ENCODE peak calls at places on chromosome 18, in eight cellular contexts. T is Panc1, U is HCT116, H is GM12878, R is HepG2, E is upper lobe of left lung, D is K562, M is GM23338. S is an unnamed sample. For H3K4me1, the result is how much of the 10 kb centered on the place peaks cover.

GRCh38 chr18:44393406-44393805 is 287.3 kb upstream of the SETBP1 start:
- ATAC-seq in M (no peak), D (no peak), T (no peak), U (no peak), E (no peak), H (no peak), R (no peak), S (no peak)

GRCh38 chr18:58057291-58057965 is 13.4 kb downstream of the NEDD4L start:
- ATAC-seq in H (no peak), R (no peak), U (no peak), D (no peak), E (no peak), M (no peak), T (no peak), S (no peak)

GRCh38 chr18:10604178-10604577 is 78.4 kb downstream of the NAPG start:
- ATAC-seq in M (no peak), D (no peak), R (no peak), T (no peak), H (peak), U (no peak), E (no peak), S (no peak)

GRCh38 chr18:61574665-61575064 is 241.4 kb downstream of the CDH20 start:
- ATAC-seq in U (no peak), H (no peak), M (no peak), T (no peak), D (no peak), R (no peak), E (no peak), S (no peak)

GRCh38 chr18:74564012-74564411 is 29.7 kb downstream of the CNDP1 start:
- ATAC-seq in T (no peak), D (no peak), M (no peak), R (no peak), E (no peak), H (no peak), U (no peak), S (no peak)

GRCh38 chr18:23682472-23682871 is 6.8 kb upstream of the LAMA3 start:
- ATAC-seq in M (no peak), E (no peak), H (peak), R (no peak), T (no peak), U (no peak), D (no peak), S (no peak)

GRCh38 chr18:21593540-21594257 is 6.8 kb downstream of the ESCO1 start:
- ATAC-seq in U (peak), T (peak), M (no peak), D (peak), R (peak), H (peak), E (no peak), S (no peak)

GRCh38 chr18:48922203-48922800 is 28.5 kb downstream of the SMAD7 start:
- ATAC-seq in R (no peak), T (peak), E (no peak), U (no peak), H (no peak), D (no peak), M (no peak), S (no peak)

GRCh38 chr18:11767935-11768334 is 78.9 kb downstream of the GNAL start:
- ATAC-seq in U (no peak), T (no peak), R (no peak), D (no peak), H (no peak), E (no peak), M (no peak), S (no peak)

GRCh38 chr18:48902856-48903601 is 47.7 kb downstream of the SMAD7 start:
- ATAC-seq in U (peak), D (no peak), R (peak), H (no peak), E (peak), M (no peak), T (no peak), S (peak)

GRCh38 chr18:2960983-2961696 is 51.8 kb downstream of the LPIN2 start:
- ATAC-seq in T (peak), H (no peak), M (no peak), R (no peak), E (no peak), D (no peak), U (no peak), S (no peak)

GRCh38 chr18:68969027-68969426 is 171.1 kb downstream of the CCDC102B start:
- ATAC-seq in U (no peak), H (no peak), D (no peak), M (peak), R (no peak), E (no peak), T (no peak), S (no peak)

GRCh38 chr18:49472459-49472858 is 12.0 kb upstream of the DYM start:
- ATAC-seq in H (no peak), R (no peak), M (no peak), E (no peak), U (no peak), D (no peak), T (no peak), S (no peak)

GRCh38 chr18:23191952-23192662 is 56.8 kb downstream of the CABLES1 start:
- ATAC-seq in E (peak), U (no peak), H (no peak), D (no peak), R (no peak), T (no peak), M (no peak), S (no peak)

GRCh38 chr18:323253-323622 is 55.4 kb upstream of the THOC1 start:
- ATAC-seq in D (no peak), M (no peak), U (no peak), R (peak), H (no peak), E (no peak), T (no peak), S (peak)

GRCh38 chr18:31171159-31171839 is 8.6 kb upstream of the DSC1 start:
- ATAC-seq in M (no peak), H (no peak), E (no peak), D (no peak), T (no peak), U (no peak), R (no peak), S (no peak)

GRCh38 chr18:3418083-3418482 is 31.9 kb upstream of the TGIF1 start:
- ATAC-seq in H (no peak), R (no peak), U (no peak), E (no peak), M (no peak), D (peak), T (no peak), S (no peak)

GRCh38 chr18:25759111-25759510 is 331.3 kb downstream of the SS18 start:
- ATAC-seq in T (no peak), M (no peak), E (no peak), R (no peak), U (no peak), H (no peak), D (no peak), S (no peak)

GRCh38 chr18:39751926-39752325 is 2186.3 kb upstream of the CELF4 start:
- ATAC-seq in E (no peak), M (no peak), R (no peak), T (no peak), U (no peak), H (no peak), D (no peak), S (no peak)

GRCh38 chr18:21459706-21460286 is 140.7 kb downstream of the ESCO1 start:
- ATAC-seq in T (no peak), E (no peak), U (no peak), R (no peak), M (no peak), D (peak), H (peak), S (no peak)

GRCh38 chr18:35511428-35511827 is 13.7 kb upstream of the INO80C start:
- ATAC-seq in T (no peak), E (no peak), H (peak), U (no peak), D (no peak), R (no peak), M (no peak), S (no peak)

GRCh38 chr18:47970664-47971523 is 40.4 kb upstream of the SMAD2 start:
- ATAC-seq in U (no peak), H (peak), M (no peak), E (no peak), T (no peak), R (no peak), D (peak), S (no peak)

GRCh38 chr18:35282353-35282752 is 7.7 kb downstream of the ZSCAN30 start:
- ATAC-seq in U (no peak), D (no peak), M (no peak), H (no peak), R (no peak), T (no peak), E (no peak), S (no peak)

GRCh38 chr18:25136416-25137132 is 215.4 kb downstream of the ZNF521 start:
- ATAC-seq in E (no peak), R (no peak), M (no peak), U (no peak), D (peak), H (no peak), T (no peak), S (peak)

GRCh38 chr18:23573948-23574431 is 12.3 kb downstream of the NPC1 start:
- ATAC-seq in D (peak), R (no peak), U (no peak), T (no peak), H (peak), E (peak), M (peak), S (no peak)

GRCh38 chr18:58314284-58314683 is 270.3 kb downstream of the NEDD4L start:
- ATAC-seq in D (peak), U (peak), R (peak), T (peak), E (peak), M (no peak), H (no peak), S (peak)

GRCh38 chr18:10768221-10768620 is 242.4 kb downstream of the NAPG start:
- ATAC-seq in U (no peak), H (peak), E (no peak), M (no peak), T (no peak), R (no peak), D (no peak), S (no peak)

GRCh38 chr18:54229660-54230059 is 5.2 kb upstream of the MBD2 start:
- ATAC-seq in U (no peak), E (no peak), T (no peak), R (no peak), D (no peak), M (no peak), H (no peak), S (no peak)

GRCh38 chr18:38634117-38634516 is 1068.5 kb upstream of the CELF4 start:
- ATAC-seq in H (no peak), D (no peak), R (no peak), M (no peak), E (no peak), U (no peak), T (no peak), S (no peak)

GRCh38 chr18:24006731-24007308 is 7.7 kb upstream of the TTC39C start:
- ATAC-seq in T (peak), R (no peak), U (no peak), E (no peak), M (no peak), D (no peak), H (no peak), S (no peak)

GRCh38 chr18:27621236-27621890 is 436.3 kb upstream of the CHST9 start:
- ATAC-seq in U (no peak), R (no peak), M (no peak), T (no peak), H (no peak), E (no peak), D (no peak), S (no peak)

GRCh38 chr18:11981633-11982366 is 493 bp downstream of the IMPA2 start:
- ATAC-seq in E (no peak), U (peak), R (peak), D (peak), M (peak), H (peak), T (peak), S (peak)

GRCh38 chr18:23422751-23423418 is 30.2 kb upstream of the RIOK3 start:
- ATAC-seq in D (peak), E (peak), U (peak), T (no peak), H (peak), R (peak), M (no peak), S (peak)

GRCh38 chr18:28126768-28127167 is 50.2 kb downstream of the CDH2 start:
- ATAC-seq in R (no peak), T (no peak), U (no peak), H (no peak), M (no peak), E (no peak), D (no peak), S (no peak)

GRCh38 chr18:35525795-35526475 is 28.2 kb upstream of the INO80C start:
- ATAC-seq in R (peak), D (peak), H (no peak), T (no peak), E (peak), M (peak), U (no peak), S (peak)

GRCh38 chr18:48227206-48227605 is 182.0 kb downstream of the ZBTB7C start:
- ATAC-seq in D (no peak), M (no peak), T (no peak), U (no peak), R (no peak), E (no peak), H (no peak), S (no peak)

GRCh38 chr18:1078301-1078700 is 173.6 kb downstream of the ADCYAP1 start:
- ATAC-seq in E (no peak), H (no peak), U (no peak), M (peak), D (no peak), R (no peak), T (no peak), S (no peak)

GRCh38 chr18:22930089-22930713 is 2.9 kb upstream of the RBBP8 start:
- ATAC-seq in T (peak), U (peak), H (peak), D (peak), R (peak), M (peak), E (peak), S (no peak)

GRCh38 chr18:8238507-8238906 is 370.7 kb upstream of the RAB12 start:
- ATAC-seq in T (no peak), H (no peak), U (no peak), E (no peak), D (no peak), R (peak), M (no peak), S (no peak)

GRCh38 chr18:8242306-8242705 is 366.9 kb upstream of the RAB12 start:
- ATAC-seq in H (no peak), D (no peak), U (no peak), T (no peak), R (no peak), M (no peak), E (no peak), S (no peak)

GRCh38 chr18:8247700-8248099 is 361.5 kb upstream of the RAB12 start:
- ATAC-seq in U (no peak), D (no peak), T (no peak), H (no peak), E (no peak), R (no peak), M (peak), S (no peak)

GRCh38 chr18:8235916-8236315 is 373.3 kb upstream of the RAB12 start:
- ATAC-seq in D (no peak), M (no peak), R (no peak), T (no peak), U (no peak), E (no peak), H (no peak), S (no peak)

GRCh38 chr18:8241731-8242130 is 367.5 kb upstream of the RAB12 start:
- ATAC-seq in U (no peak), H (no peak), T (no peak), R (no peak), E (no peak), M (no peak), D (no peak), S (no peak)
- TF ChIP-seq POLR2AphosphoS5 in U (no peak), H (no peak), T (no peak), R (no peak), E (no peak), M (no peak), D (no peak), S (no peak)

DNA sequence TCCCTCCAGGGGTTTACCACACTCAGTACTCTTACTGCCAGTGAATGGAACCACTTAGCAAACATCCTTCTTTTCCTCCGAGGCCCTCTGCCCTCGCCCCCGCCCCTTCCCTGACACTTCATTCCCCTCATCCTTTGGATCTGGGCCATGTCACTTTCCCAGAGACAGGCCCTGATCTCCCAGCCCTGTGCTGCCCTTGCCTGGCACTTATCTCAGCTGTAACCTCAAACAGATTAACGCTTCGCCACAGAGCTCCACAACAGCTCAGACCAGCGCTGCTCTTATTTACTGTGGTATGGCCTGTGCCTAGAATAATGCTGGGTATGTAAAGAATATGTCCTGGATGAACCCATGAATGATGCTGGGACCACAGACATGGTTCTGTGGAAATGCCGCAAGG is 159.1 kb upstream of the TMEM200C start:
- ATAC-seq in D (no peak), U (no peak), R (no peak), H (no peak), E (no peak), T (no peak), M (no peak), S (no peak)
- H3K4me1 ChIP-seq in D (under half), U (under half), R (under half), H (under half), E (under half), T (under half), M (under half), S (under half)

DNA sequence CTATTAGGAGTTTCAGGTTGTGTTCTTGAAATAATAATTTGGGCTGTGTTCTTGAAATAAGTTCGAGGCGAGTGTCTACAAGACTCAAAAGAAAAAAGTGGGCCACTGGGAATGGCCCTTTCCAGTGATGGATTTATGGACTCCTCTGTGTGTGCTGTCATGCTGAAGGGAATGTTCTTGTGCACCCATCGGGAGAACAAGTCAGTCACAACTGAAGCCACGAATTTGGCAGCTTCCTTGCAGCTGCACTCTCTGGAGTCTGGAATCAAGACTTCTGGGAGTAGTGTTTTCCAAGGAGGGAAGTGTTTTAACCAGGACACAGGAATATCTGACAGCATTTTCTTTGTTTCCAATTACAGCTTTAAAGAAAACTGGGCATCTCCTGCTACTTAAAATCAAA is 610 bp downstream of the SLC14A1 start:
- ATAC-seq in E (no peak), D (no peak), M (no peak), R (no peak), H (no peak), U (no peak), T (no peak), S (no peak)
- H3K4me3 ChIP-seq in E (no peak), D (no peak), M (no peak), R (no peak), H (no peak), U (no peak), T (no peak), S (no peak)

GRCh38 chr18:55253814-55254213 is 294.6 kb upstream of the CCDC68 start:
- ATAC-seq in D (no peak), T (no peak), U (no peak), E (no peak), H (no peak), R (no peak), M (no peak), S (no peak)

GRCh38 chr18:55261253-55261652 is 302.0 kb upstream of the CCDC68 start:
- ATAC-seq in T (no peak), R (peak), H (no peak), E (no peak), M (no peak), D (no peak), U (no peak), S (no peak)

GRCh38 chr18:55252946-55253345 is 293.7 kb upstream of the CCDC68 start:
- ATAC-seq in M (no peak), T (no peak), E (no peak), U (no peak), R (no peak), H (peak), D (no peak), S (no peak)

GRCh38 chr18:55252053-55252675 is 292.9 kb upstream of the CCDC68 start:
- ATAC-seq in E (no peak), M (peak), D (peak), T (no peak), R (no peak), U (no peak), H (peak), S (no peak)

GRCh38 chr18:55256568-55257289 is 297.5 kb upstream of the CCDC68 start:
- ATAC-seq in U (no peak), E (no peak), D (no peak), M (no peak), R (no peak), H (no peak), T (no peak), S (no peak)
- TF ChIP-seq POLR2AphosphoS5 in U (no peak), E (no peak), D (no peak), M (no peak), R (no peak), H (no peak), T (no peak), S (no peak)

GRCh38 chr18:63195410-63196159 is 124.0 kb downstream of the BCL2 start:
- ATAC-seq in R (no peak), E (no peak), T (no peak), H (no peak), U (no peak), M (no peak), D (no peak), S (no peak)

GRCh38 chr18:63189817-63190216 is 129.8 kb downstream of the BCL2 start:
- ATAC-seq in U (no peak), D (no peak), M (no peak), R (no peak), E (no peak), H (no peak), T (no peak), S (no peak)

GRCh38 chr18:63192171-63192884 is 127.2 kb downstream of the BCL2 start:
- ATAC-seq in H (peak), U (no peak), T (no peak), R (no peak), M (no peak), D (no peak), E (no peak), S (no peak)

GRCh38 chr18:63191413-63191812 is 128.2 kb downstream of the BCL2 start:
- ATAC-seq in T (no peak), H (peak), E (no peak), U (no peak), D (no peak), M (no peak), R (no peak), S (no peak)

GRCh38 chr18:63192885-63193349 is 126.7 kb downstream of the BCL2 start:
- ATAC-seq in H (peak), T (no peak), U (no peak), R (no peak), E (no peak), D (peak), M (no peak), S (no peak)
- H3K4me1 ChIP-seq in H (under half), T (under half), U (under half), R (under half), E (under half), D (under half), M (under half), S (under half)

GRCh38 chr18:13613099-13613498 is 113.3 kb downstream of the FAM210A start:
- ATAC-seq in T (no peak), D (no peak), U (no peak), R (no peak), E (no peak), H (no peak), M (no peak), S (no peak)
- H3K4me3 ChIP-seq in T (no peak), D (no peak), U (no peak), R (no peak), E (no peak), H (peak), M (no peak), S (no peak)

GRCh38 chr18:79387615-79388014 is 8.1 kb upstream of the NFATC1 start:
- ATAC-seq in E (no peak), R (no peak), D (no peak), H (no peak), U (no peak), T (no peak), M (no peak), S (no peak)
- TF ChIP-seq POLR2AphosphoS5 in E (no peak), R (no peak), D (no peak), H (no peak), U (no peak), T (no peak), M (no peak), S (no peak)

GRCh38 chr18:37532917-37533316 is 32.7 kb downstream of the CELF4 start:
- ATAC-seq in T (no peak), M (no peak), D (no peak), E (no peak), R (no peak), U (no peak), H (no peak), S (no peak)
- H3K4me1 ChIP-seq in T (under half), M (under half), D (under half), E (under half), R (under half), U (under half), H (under half), S (under half)